ENCODE peak calls at places on chromosome 1, in eight cellular contexts. W is GM12878, U is tibial nerve, B is kidney, N is heart left ventricle, J is breast epithelium, Z is adrenal gland, S is left ventricle myocardium inferior. T is an unnamed sample. For H3K4me1, the result is how much of the 10 kb centered on the place peaks cover.

GRCh38 chr1:192544983-192545393 is 30.6 kb upstream of the RGS1 start:
- DNase-seq in J (no peak), Z (no peak), N (no peak), B (no peak), S (no peak), U (no peak), W (peak), T (peak)

GRCh38 chr1:178932966-178933603 is 62.2 kb upstream of the ANGPTL1 start:
- DNase-seq in B (peak), Z (no peak), J (no peak), S (no peak), W (no peak), N (no peak), U (no peak), T (no peak)

GRCh38 chr1:211469938-211470529 is 21.9 kb downstream of the RD3 start:
- DNase-seq in U (peak), J (peak), S (peak), W (no peak), Z (peak), B (peak), N (peak), T (peak)

GRCh38 chr1:184152502-184152901 is 101.0 kb downstream of the TSEN15 start:
- DNase-seq in S (peak), N (peak), W (no peak), Z (peak), J (no peak), B (no peak), U (no peak), T (no peak)

GRCh38 chr1:43586136-43586726 is 55.5 kb downstream of the PTPRF start:
- DNase-seq in N (no peak), S (no peak), U (no peak), Z (no peak), W (no peak), J (no peak), B (no peak), T (peak)

GRCh38 chr1:230102046-230102445 is 35.0 kb downstream of the GALNT2 start:
- DNase-seq in B (no peak), S (no peak), U (no peak), W (no peak), J (no peak), Z (no peak), N (no peak), T (no peak)

GRCh38 chr1:180482425-180483275 is 19.7 kb downstream of the ACBD6 start:
- DNase-seq in W (no peak), U (peak), N (no peak), B (no peak), S (no peak), Z (peak), J (no peak), T (peak)

GRCh38 chr1:101064697-101065096 is 39.1 kb upstream of the DPH5 start:
- DNase-seq in N (no peak), W (no peak), Z (no peak), J (no peak), U (no peak), B (no peak), S (no peak), T (no peak)

GRCh38 chr1:211684331-211684730 is 8.9 kb upstream of the NEK2 start:
- DNase-seq in Z (no peak), N (no peak), U (no peak), S (no peak), J (no peak), W (no peak), B (no peak), T (no peak)

GRCh38 chr1:44849575-44850132 is 6.6 kb upstream of the PTCH2 start:
- DNase-seq in Z (no peak), N (no peak), W (no peak), J (no peak), B (no peak), S (no peak), U (no peak), T (peak)

GRCh38 chr1:15625224-15625917 is 8.1 kb downstream of the DDI2 start:
- DNase-seq in J (no peak), S (no peak), U (no peak), N (no peak), W (no peak), Z (no peak), B (no peak), T (no peak)
- H3K27ac ChIP-seq in J (no peak), S (no peak), U (no peak), N (no peak), W (no peak), Z (no peak), B (no peak), T (no peak)

DNA sequence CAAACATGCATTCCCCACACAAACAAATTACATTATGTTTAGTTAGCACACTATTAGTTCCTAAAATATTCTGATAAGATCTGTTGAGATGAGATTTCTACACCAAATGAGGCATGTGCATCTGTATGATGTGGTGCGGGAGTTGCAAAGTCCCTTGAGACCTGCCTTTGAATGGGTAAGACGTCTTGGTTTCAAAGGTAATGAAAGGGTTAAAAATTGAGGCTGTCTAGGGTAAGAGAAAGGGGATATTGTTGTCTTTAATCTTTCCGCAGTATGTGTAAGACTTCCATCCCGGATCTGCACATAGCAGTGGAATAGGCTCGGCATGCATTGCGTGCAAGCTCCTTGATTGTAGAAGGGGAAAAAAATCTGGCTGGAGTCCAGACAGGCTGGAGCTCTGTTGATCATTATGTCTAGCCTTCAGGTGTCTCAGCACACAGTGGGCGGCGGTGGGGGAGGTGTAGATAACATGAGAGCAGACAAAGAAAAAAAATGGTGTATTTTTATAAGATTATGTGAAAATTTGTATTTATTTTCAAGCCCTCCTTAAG is 296.6 kb downstream of the PTPRC start:
- DNase-seq in U (peak), S (peak), B (peak), W (peak), Z (peak), J (peak), N (peak), T (peak)
- H3K4me1 ChIP-seq in U (under half), S (half or more), B (under half), W (under half), Z (under half), J (under half), N (under half), T (under half)

GRCh38 chr1:21724570-21724969 is 55.4 kb upstream of the RAP1GAP start:
- DNase-seq in W (no peak), J (no peak), U (no peak), N (no peak), Z (no peak), B (no peak), S (no peak), T (no peak)
- H3K27ac ChIP-seq in W (no peak), J (no peak), U (no peak), N (no peak), Z (no peak), B (no peak), S (no peak), T (no peak)

DNA sequence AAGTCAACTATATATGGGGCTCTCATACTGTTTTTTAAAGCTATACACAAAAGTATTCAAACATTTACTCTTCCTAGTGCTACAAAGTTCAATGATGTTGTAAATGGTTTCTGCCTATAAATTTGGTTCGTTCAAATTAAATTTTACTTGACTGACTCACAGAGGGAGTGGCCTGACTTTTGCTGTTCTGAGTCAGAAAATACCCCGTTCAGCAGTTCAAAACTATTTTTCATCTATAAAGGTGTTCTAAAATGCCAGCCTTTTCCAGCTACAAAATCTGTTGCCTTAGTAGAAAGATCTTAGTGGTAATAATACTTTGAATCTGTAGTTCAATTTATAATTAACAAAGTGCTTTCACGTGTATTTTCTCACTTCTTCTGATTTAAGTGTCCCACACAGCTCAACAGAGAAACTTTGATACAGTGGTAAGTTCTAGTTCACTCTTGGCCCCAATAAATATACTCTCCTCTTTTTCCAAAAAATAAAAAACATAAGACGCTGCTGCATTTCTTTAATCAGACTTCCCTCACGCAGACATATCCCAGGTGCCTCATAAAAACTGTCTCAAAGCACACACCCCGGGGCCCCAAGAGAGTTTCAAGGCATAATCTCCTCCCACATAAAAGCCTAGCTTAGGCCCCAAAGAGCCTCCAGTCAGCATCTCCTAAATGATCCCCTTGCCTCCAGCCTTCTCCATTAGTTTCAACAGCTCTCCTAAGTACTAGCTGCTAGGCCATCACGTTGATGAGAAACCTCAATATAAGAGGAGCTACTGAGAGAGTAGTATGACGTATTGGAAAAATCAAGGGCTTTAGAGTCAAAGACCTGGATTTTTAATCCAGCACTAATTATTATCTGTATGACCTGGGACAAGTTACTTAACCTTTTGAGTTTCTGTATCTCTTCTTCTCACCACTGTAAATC is 3.2 kb downstream of the PTP4A2 start:
- DNase-seq in J (no peak), Z (no peak), B (no peak), S (no peak), W (no peak), U (no peak), N (no peak), T (no peak)
- H3K4me1 ChIP-seq in J (under half), Z (half or more), B (under half), S (half or more), W (under half), U (half or more), N (half or more), T (half or more)